ENCODE peak calls at places on chromosomes 11 and 22, in five cellular contexts. One of them, this sample, is unnamed.

GRCh38 chr22:32951081-32951806 is 106.9 kb downstream of the SYN3 start:
- DNase-seq in HAP-1: peak; percentile 55
- DNase-seq in thoracic aorta: no peak
- DNase-seq in BE2C: peak; percentile 50
- DNase-seq in cardiac fibroblast: peak; percentile 12
- DNase-seq in this sample: no peak

GRCh38 chr22:35631597-35631996 is 14.5 kb upstream of the MB start:
- DNase-seq in HAP-1: peak; percentile 81
- DNase-seq in cardiac fibroblast: peak; percentile 52
- DNase-seq in thoracic aorta: no peak
- DNase-seq in BE2C: peak; percentile 63
- DNase-seq in this sample: peak; percentile 31

GRCh38 chr11:86672007-86672621 is at the start of gene ME3:
- DNase-seq in HAP-1: no peak
- DNase-seq in BE2C: peak; percentile 35
- DNase-seq in thoracic aorta: peak; percentile 15
- DNase-seq in cardiac fibroblast: peak; percentile 64
- DNase-seq in this sample: peak; percentile 41

GRCh38 chr11:19607656-19608360 is 104.8 kb upstream of the NAV2 start:
- DNase-seq in cardiac fibroblast: no peak
- DNase-seq in thoracic aorta: no peak
- DNase-seq in BE2C: no peak
- DNase-seq in HAP-1: no peak
- DNase-seq in this sample: no peak

GRCh38 chr11:45157247-45158209 is 11.1 kb downstream of the PRDM11 start:
- DNase-seq in BE2C: no peak
- DNase-seq in HAP-1: no peak
- DNase-seq in thoracic aorta: no peak
- DNase-seq in cardiac fibroblast: no peak
- DNase-seq in this sample: no peak

GRCh38 chr11:9717719-9718118 is 53.8 kb downstream of the SWAP70 start:
- DNase-seq in thoracic aorta: no peak
- DNase-seq in HAP-1: peak; percentile 47
- DNase-seq in BE2C: no peak
- DNase-seq in cardiac fibroblast: no peak
- DNase-seq in this sample: no peak

GRCh38 chr22:30985561-30986208 is 16.6 kb downstream of the TUG1 start:
- DNase-seq in cardiac fibroblast: no peak
- DNase-seq in HAP-1: no peak
- DNase-seq in BE2C: no peak
- DNase-seq in thoracic aorta: no peak
- DNase-seq in this sample: no peak

GRCh38 chr11:27414644-27415043 is 51.6 kb upstream of the CCDC34 start:
- DNase-seq in thoracic aorta: no peak
- DNase-seq in cardiac fibroblast: no peak
- DNase-seq in BE2C: no peak
- DNase-seq in HAP-1: no peak
- DNase-seq in this sample: no peak

GRCh38 chr22:24420977-24421343 is 6.4 kb upstream of the ADORA2A start:
- DNase-seq in thoracic aorta: no peak
- DNase-seq in cardiac fibroblast: no peak
- DNase-seq in HAP-1: no peak
- DNase-seq in BE2C: no peak
- DNase-seq in this sample: no peak

GRCh38 chr11:27514076-27514475 is 7.5 kb upstream of the LIN7C start:
- DNase-seq in HAP-1: no peak
- DNase-seq in cardiac fibroblast: no peak
- DNase-seq in BE2C: no peak
- DNase-seq in thoracic aorta: no peak
- DNase-seq in this sample: no peak

GRCh38 chr11:128830290-128830813 is 36.7 kb downstream of the KCNJ1 start:
- DNase-seq in BE2C: no peak
- DNase-seq in cardiac fibroblast: no peak
- DNase-seq in HAP-1: no peak
- DNase-seq in thoracic aorta: no peak
- DNase-seq in this sample: no peak

GRCh38 chr22:23213581-23214341 is 33.5 kb downstream of the BCR start:
- DNase-seq in thoracic aorta: no peak
- DNase-seq in BE2C: no peak
- DNase-seq in HAP-1: no peak
- DNase-seq in cardiac fibroblast: no peak
- DNase-seq in this sample: no peak

GRCh38 chr22:23216331-23217170 is 36.2 kb downstream of the BCR start:
- DNase-seq in BE2C: no peak
- DNase-seq in cardiac fibroblast: no peak
- DNase-seq in thoracic aorta: no peak
- DNase-seq in HAP-1: no peak
- DNase-seq in this sample: no peak

GRCh38 chr22:23214398-23214797 is 34.1 kb downstream of the BCR start:
- DNase-seq in thoracic aorta: no peak
- DNase-seq in HAP-1: no peak
- DNase-seq in BE2C: no peak
- DNase-seq in cardiac fibroblast: no peak
- DNase-seq in this sample: no peak

GRCh38 chr22:23217171-23218052 is 37.1 kb downstream of the BCR start:
- DNase-seq in BE2C: no peak
- DNase-seq in HAP-1: no peak
- DNase-seq in thoracic aorta: no peak
- DNase-seq in cardiac fibroblast: no peak
- DNase-seq in this sample: no peak

GRCh38 chr22:23215294-23216204 is 35.2 kb downstream of the BCR start:
- DNase-seq in HAP-1: no peak
- DNase-seq in cardiac fibroblast: peak; percentile 38
- DNase-seq in BE2C: no peak
- DNase-seq in thoracic aorta: no peak
- DNase-seq in this sample: peak; percentile 39
- H3K4me3 ChIP-seq in HAP-1: no peak overlapping the region
- H3K4me3 ChIP-seq in cardiac fibroblast: no peak overlapping the region
- H3K4me3 ChIP-seq in BE2C: no peak overlapping the region
- H3K4me3 ChIP-seq in thoracic aorta: peak overlapping the region; percentile 2
- H3K4me3 ChIP-seq in this sample: no peak overlapping the region

DNA sequence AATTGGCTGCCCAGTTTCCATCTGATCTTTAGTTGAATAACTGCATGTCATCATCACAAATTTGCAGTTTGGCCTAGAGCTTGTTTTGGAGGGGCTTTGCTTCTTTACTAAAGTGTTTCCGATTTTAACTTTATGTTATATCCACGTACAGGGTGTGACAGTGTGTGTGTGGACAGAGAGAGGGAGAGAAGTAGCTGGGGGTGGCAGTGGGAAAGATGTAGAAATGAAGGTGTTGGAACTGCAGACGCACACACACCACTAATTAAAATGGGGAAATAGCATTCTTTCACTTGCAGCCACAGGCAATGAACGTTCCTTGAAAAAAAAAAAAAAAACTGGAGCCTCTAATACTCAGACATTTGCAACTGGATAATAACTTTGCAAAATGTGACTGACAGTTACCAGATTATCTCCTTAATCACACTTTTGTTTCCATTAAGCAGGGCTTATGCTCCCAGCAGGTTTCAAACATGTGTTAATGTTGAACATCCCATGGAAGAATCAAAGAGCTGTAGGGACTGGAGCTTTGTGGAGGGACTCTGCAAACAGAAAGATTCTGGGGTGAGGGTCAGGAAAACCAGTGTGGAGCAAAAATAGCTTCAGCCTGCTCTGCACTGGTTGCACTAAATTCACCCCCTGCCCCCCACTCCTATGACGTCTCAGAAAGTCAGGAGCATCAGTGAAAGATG is 238.1 kb upstream of the TENM4 start:
- DNase-seq in cardiac fibroblast: no peak
- DNase-seq in BE2C: no peak
- DNase-seq in HAP-1: peak; percentile 74
- DNase-seq in thoracic aorta: no peak
- DNase-seq in this sample: no peak
- H3K4me3 ChIP-seq in cardiac fibroblast: no peak overlapping the region
- H3K4me3 ChIP-seq in BE2C: no peak overlapping the region
- H3K4me3 ChIP-seq in HAP-1: no peak overlapping the region
- H3K4me3 ChIP-seq in thoracic aorta: no peak overlapping the region
- H3K4me3 ChIP-seq in this sample: no peak overlapping the region

DNA sequence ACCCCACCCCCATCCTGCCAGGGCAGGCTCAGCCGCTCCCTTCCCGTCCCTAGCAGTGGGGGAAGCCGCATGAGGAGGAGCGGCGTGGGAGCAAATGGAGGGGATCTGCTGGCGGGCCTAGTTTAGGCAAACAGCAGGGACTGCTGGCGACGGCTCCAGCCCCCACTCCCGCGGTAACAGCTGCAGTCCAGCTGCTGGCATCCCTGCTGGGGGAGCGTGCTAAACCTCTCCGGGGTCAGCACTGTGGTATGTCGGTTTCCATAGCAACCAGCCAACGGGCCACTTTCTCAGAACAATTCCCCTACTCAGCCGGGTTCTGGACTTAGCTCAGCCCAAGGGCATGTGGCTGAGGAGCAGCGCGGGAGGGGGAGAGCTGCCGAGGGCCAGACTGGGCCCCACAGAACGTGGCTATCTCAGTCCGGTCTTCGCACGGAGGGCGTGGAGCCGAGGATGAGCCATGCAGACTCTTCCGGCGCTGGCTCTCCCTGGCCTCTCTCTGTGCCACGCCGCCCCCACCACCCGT is 98.8 kb downstream of the PKNOX2 start:
- DNase-seq in HAP-1: peak; percentile 69
- DNase-seq in thoracic aorta: peak; percentile 37
- DNase-seq in BE2C: no peak
- DNase-seq in cardiac fibroblast: peak; percentile 99
- DNase-seq in this sample: peak; percentile 100
- H3K4me3 ChIP-seq in HAP-1: no peak overlapping the region
- H3K4me3 ChIP-seq in thoracic aorta: peak overlapping the region; percentile 51
- H3K4me3 ChIP-seq in BE2C: no peak overlapping the region
- H3K4me3 ChIP-seq in cardiac fibroblast: no peak overlapping the region
- H3K4me3 ChIP-seq in this sample: no peak overlapping the region

GRCh38 chr11:114276077-114276476 is 20.1 kb upstream of the NNMT start:
- DNase-seq in BE2C: no peak
- DNase-seq in HAP-1: no peak
- DNase-seq in thoracic aorta: no peak
- DNase-seq in cardiac fibroblast: no peak
- DNase-seq in this sample: no peak
- H3K4me3 ChIP-seq in BE2C: no peak overlapping the region
- H3K4me3 ChIP-seq in HAP-1: no peak overlapping the region
- H3K4me3 ChIP-seq in thoracic aorta: no peak overlapping the region
- H3K4me3 ChIP-seq in cardiac fibroblast: no peak overlapping the region
- H3K4me3 ChIP-seq in this sample: no peak overlapping the region

GRCh38 chr22:45507798-45508197 is 5.1 kb downstream of the FBLN1 start:
- DNase-seq in HAP-1: no peak
- DNase-seq in cardiac fibroblast: no peak
- DNase-seq in thoracic aorta: no peak
- DNase-seq in BE2C: no peak
- DNase-seq in this sample: no peak
- H3K4me3 ChIP-seq in HAP-1: no peak overlapping the region
- H3K4me3 ChIP-seq in cardiac fibroblast: no peak overlapping the region
- H3K4me3 ChIP-seq in thoracic aorta: no peak overlapping the region
- H3K4me3 ChIP-seq in BE2C: no peak overlapping the region
- H3K4me3 ChIP-seq in this sample: no peak overlapping the region

This sample was measured in AG10803.